ENCODE peak calls at places on chromosomes 3 and 15, in seven cellular contexts. One of them, this sample, is unnamed.

GRCh38 chr3:130820976-130821375 is 72.9 kb upstream of the ATP2C1 start:
- DNase-seq in thyroid gland: no peak
- DNase-seq in fibroblast of lung: peak; percentile 50
- DNase-seq in kidney epithelial cell: peak; percentile 79
- DNase-seq in brain microvascular endothelial cell: peak; percentile 4
- DNase-seq in prostate gland: no peak
- DNase-seq in astrocyte: peak; percentile 38
- DNase-seq in this sample: peak; percentile 72

GRCh38 chr3:64266065-64266874 is 41.0 kb upstream of the PRICKLE2 start:
- DNase-seq in astrocyte: peak; percentile 96
- DNase-seq in thyroid gland: peak; percentile 24
- DNase-seq in brain microvascular endothelial cell: peak; percentile 81
- DNase-seq in fibroblast of lung: peak; percentile 97
- DNase-seq in kidney epithelial cell: peak; percentile 83
- DNase-seq in prostate gland: peak; percentile 26
- DNase-seq in this sample: peak; percentile 74

GRCh38 chr15:95857124-95857757 is 473.3 kb upstream of the NR2F2 start:
- DNase-seq in kidney epithelial cell: no peak
- DNase-seq in brain microvascular endothelial cell: peak; percentile 48
- DNase-seq in fibroblast of lung: peak; percentile 91
- DNase-seq in prostate gland: no peak
- DNase-seq in thyroid gland: no peak
- DNase-seq in astrocyte: peak; percentile 70
- DNase-seq in this sample: no peak

GRCh38 chr3:14452676-14453367 is 50.4 kb downstream of the SLC6A6 start:
- DNase-seq in kidney epithelial cell: peak; percentile 76
- DNase-seq in astrocyte: peak; percentile 98
- DNase-seq in prostate gland: peak; percentile 95
- DNase-seq in fibroblast of lung: peak; percentile 99
- DNase-seq in brain microvascular endothelial cell: peak; percentile 94
- DNase-seq in thyroid gland: peak; percentile 91
- DNase-seq in this sample: no peak

GRCh38 chr3:126151562-126152302 is 28.7 kb downstream of the ALDH1L1 start:
- DNase-seq in kidney epithelial cell: no peak
- DNase-seq in astrocyte: no peak
- DNase-seq in thyroid gland: no peak
- DNase-seq in fibroblast of lung: no peak
- DNase-seq in brain microvascular endothelial cell: no peak
- DNase-seq in prostate gland: no peak
- DNase-seq in this sample: no peak

GRCh38 chr3:140545756-140546155 is 132.1 kb upstream of the TRIM42 start:
- DNase-seq in prostate gland: no peak
- DNase-seq in thyroid gland: no peak
- DNase-seq in astrocyte: peak; percentile 72
- DNase-seq in kidney epithelial cell: no peak
- DNase-seq in fibroblast of lung: no peak
- DNase-seq in brain microvascular endothelial cell: no peak
- DNase-seq in this sample: no peak

GRCh38 chr3:36928220-36928619 is 16.6 kb downstream of the TRANK1 start:
- DNase-seq in kidney epithelial cell: no peak
- DNase-seq in fibroblast of lung: no peak
- DNase-seq in prostate gland: no peak
- DNase-seq in thyroid gland: no peak
- DNase-seq in astrocyte: no peak
- DNase-seq in brain microvascular endothelial cell: no peak
- DNase-seq in this sample: no peak

GRCh38 chr3:64209866-64210609 is 15.2 kb downstream of the PRICKLE2 start:
- DNase-seq in prostate gland: peak; percentile 68
- DNase-seq in astrocyte: peak; percentile 80
- DNase-seq in kidney epithelial cell: no peak
- DNase-seq in thyroid gland: peak; percentile 69
- DNase-seq in fibroblast of lung: peak; percentile 91
- DNase-seq in brain microvascular endothelial cell: no peak
- DNase-seq in this sample: no peak

GRCh38 chr3:16031434-16031833 is 143.0 kb upstream of the GALNT15 start:
- DNase-seq in astrocyte: no peak
- DNase-seq in thyroid gland: no peak
- DNase-seq in prostate gland: no peak
- DNase-seq in brain microvascular endothelial cell: no peak
- DNase-seq in kidney epithelial cell: no peak
- DNase-seq in fibroblast of lung: no peak
- DNase-seq in this sample: no peak

GRCh38 chr15:29400701-29401100 is 131.1 kb upstream of the NSMCE3 start:
- DNase-seq in thyroid gland: peak; percentile 40
- DNase-seq in fibroblast of lung: no peak
- DNase-seq in astrocyte: no peak
- DNase-seq in brain microvascular endothelial cell: no peak
- DNase-seq in prostate gland: no peak
- DNase-seq in kidney epithelial cell: no peak
- DNase-seq in this sample: no peak

GRCh38 chr15:29398907-29399306 is 129.3 kb upstream of the NSMCE3 start:
- DNase-seq in kidney epithelial cell: no peak
- DNase-seq in astrocyte: no peak
- DNase-seq in prostate gland: no peak
- DNase-seq in brain microvascular endothelial cell: no peak
- DNase-seq in fibroblast of lung: no peak
- DNase-seq in thyroid gland: no peak
- DNase-seq in this sample: no peak

GRCh38 chr15:29405564-29405963 is 135.9 kb upstream of the NSMCE3 start:
- DNase-seq in thyroid gland: no peak
- DNase-seq in astrocyte: no peak
- DNase-seq in fibroblast of lung: no peak
- DNase-seq in prostate gland: no peak
- DNase-seq in kidney epithelial cell: no peak
- DNase-seq in brain microvascular endothelial cell: no peak
- DNase-seq in this sample: no peak

GRCh38 chr15:29401644-29402043 is 132.0 kb upstream of the NSMCE3 start:
- DNase-seq in fibroblast of lung: no peak
- DNase-seq in astrocyte: no peak
- DNase-seq in prostate gland: peak; percentile 47
- DNase-seq in brain microvascular endothelial cell: no peak
- DNase-seq in thyroid gland: peak; percentile 60
- DNase-seq in kidney epithelial cell: no peak
- DNase-seq in this sample: no peak

DNA sequence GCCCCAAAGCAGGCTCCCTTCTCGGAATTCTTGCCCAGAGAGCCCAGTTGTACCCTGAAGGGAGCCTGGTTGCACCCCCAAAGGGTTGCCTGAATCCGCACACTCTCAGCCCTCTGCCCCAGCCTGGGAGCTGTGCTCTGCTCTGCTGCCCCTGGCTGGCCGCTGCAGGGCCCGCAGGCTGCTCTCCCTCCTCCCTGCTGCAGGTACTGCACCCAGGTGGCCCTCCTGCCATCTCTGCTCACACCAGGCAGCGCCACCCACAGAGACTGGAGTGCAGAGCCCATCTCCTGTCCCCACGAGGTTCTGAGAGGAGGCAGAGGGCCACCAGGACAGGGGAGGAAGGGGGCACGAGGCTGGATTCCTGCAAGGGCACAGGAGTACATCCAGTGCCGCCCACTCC is 134.2 kb upstream of the NSMCE3 start:
- DNase-seq in astrocyte: no peak
- DNase-seq in fibroblast of lung: no peak
- DNase-seq in prostate gland: peak; percentile 26
- DNase-seq in kidney epithelial cell: no peak
- DNase-seq in thyroid gland: peak; percentile 87
- DNase-seq in brain microvascular endothelial cell: no peak
- DNase-seq in this sample: no peak
- TF ChIP-seq CTCF in astrocyte: no peak
- TF ChIP-seq CTCF in fibroblast of lung: no peak
- TF ChIP-seq CTCF in prostate gland: no peak
- TF ChIP-seq CTCF in kidney epithelial cell: peak; percentile 43
- TF ChIP-seq CTCF in thyroid gland: peak; percentile 62
- TF ChIP-seq CTCF in brain microvascular endothelial cell: peak; percentile 16
- TF ChIP-seq CTCF in this sample: no peak

GRCh38 chr3:138308783-138309182 is 20.9 kb downstream of the NME9 start:
- DNase-seq in kidney epithelial cell: no peak
- DNase-seq in brain microvascular endothelial cell: no peak
- DNase-seq in astrocyte: no peak
- DNase-seq in prostate gland: no peak
- DNase-seq in fibroblast of lung: no peak
- DNase-seq in thyroid gland: no peak
- DNase-seq in this sample: no peak
- H3K4me3 ChIP-seq in kidney epithelial cell: no peak overlapping the region
- H3K4me3 ChIP-seq in brain microvascular endothelial cell: no peak overlapping the region
- H3K4me3 ChIP-seq in astrocyte: no peak overlapping the region
- H3K4me3 ChIP-seq in prostate gland: no peak overlapping the region
- H3K4me3 ChIP-seq in fibroblast of lung: no peak overlapping the region
- H3K4me3 ChIP-seq in thyroid gland: no peak overlapping the region
- H3K4me3 ChIP-seq in this sample: no peak overlapping the region

GRCh38 chr15:32029862-32030781 is at the start of gene CHRNA7:
- DNase-seq in thyroid gland: peak; percentile 83
- DNase-seq in astrocyte: peak; percentile 4
- DNase-seq in brain microvascular endothelial cell: peak; percentile 11
- DNase-seq in kidney epithelial cell: no peak
- DNase-seq in fibroblast of lung: peak; percentile 12
- DNase-seq in prostate gland: peak; percentile 70
- DNase-seq in this sample: no peak
- TF ChIP-seq CTCF in thyroid gland: peak; percentile 61
- TF ChIP-seq CTCF in astrocyte: no peak
- TF ChIP-seq CTCF in brain microvascular endothelial cell: peak; percentile 45
- TF ChIP-seq CTCF in kidney epithelial cell: peak; percentile 29
- TF ChIP-seq CTCF in fibroblast of lung: no peak
- TF ChIP-seq CTCF in prostate gland: no peak
- TF ChIP-seq CTCF in this sample: no peak

GRCh38 chr15:63764124-63764827 is 69.5 kb downstream of the HERC1 start:
- DNase-seq in fibroblast of lung: no peak
- DNase-seq in prostate gland: no peak
- DNase-seq in brain microvascular endothelial cell: no peak
- DNase-seq in thyroid gland: peak; percentile 15
- DNase-seq in kidney epithelial cell: no peak
- DNase-seq in astrocyte: no peak
- DNase-seq in this sample: peak; percentile 2
- H3K4me3 ChIP-seq in fibroblast of lung: no peak overlapping the region
- H3K4me3 ChIP-seq in prostate gland: no peak overlapping the region
- H3K4me3 ChIP-seq in brain microvascular endothelial cell: no peak overlapping the region
- H3K4me3 ChIP-seq in thyroid gland: no peak overlapping the region
- H3K4me3 ChIP-seq in kidney epithelial cell: no peak overlapping the region
- H3K4me3 ChIP-seq in astrocyte: no peak overlapping the region
- H3K4me3 ChIP-seq in this sample: no peak overlapping the region

DNA sequence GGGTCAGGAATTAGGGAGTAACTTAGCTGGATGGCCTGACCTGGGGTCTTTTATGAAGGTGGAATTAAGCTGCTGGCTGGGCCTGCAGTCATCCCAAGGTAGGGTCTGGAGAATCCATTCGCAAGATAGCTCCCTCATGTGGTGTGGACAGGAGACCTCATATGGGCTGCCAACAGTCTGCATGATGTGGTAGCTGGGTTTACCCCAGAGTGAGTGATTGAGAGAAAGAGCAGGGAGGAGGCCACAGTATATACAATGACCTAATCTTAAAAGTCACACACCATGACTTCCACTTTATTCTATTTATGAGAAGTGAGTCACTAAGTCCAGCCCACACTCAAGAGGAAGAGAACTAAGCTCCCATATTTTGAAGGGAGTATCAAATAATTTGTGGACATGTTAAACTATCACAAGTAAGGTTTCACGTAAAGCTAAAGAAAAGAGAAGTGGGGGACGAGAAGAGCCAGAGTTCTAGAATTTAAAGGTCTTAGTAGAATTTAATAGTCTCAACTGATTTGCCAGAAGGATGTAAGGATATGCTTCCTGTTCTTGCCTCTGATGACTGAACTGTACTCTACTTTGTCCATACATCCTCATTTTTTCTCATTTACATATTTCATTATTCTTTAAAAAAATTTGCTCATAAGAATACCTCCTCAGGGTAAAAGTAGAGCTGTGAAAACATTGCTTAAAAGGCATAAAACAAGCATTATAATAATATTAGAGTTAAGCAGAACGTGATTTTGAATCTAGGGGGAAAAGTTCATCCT is 184.4 kb downstream of the PEX5L start:
- DNase-seq in fibroblast of lung: peak; percentile 76
- DNase-seq in brain microvascular endothelial cell: peak; percentile 28
- DNase-seq in thyroid gland: no peak
- DNase-seq in kidney epithelial cell: peak; percentile 53
- DNase-seq in prostate gland: no peak
- DNase-seq in astrocyte: peak; percentile 74
- DNase-seq in this sample: no peak
- TF ChIP-seq CTCF in fibroblast of lung: peak; percentile 22
- TF ChIP-seq CTCF in brain microvascular endothelial cell: peak; percentile 59
- TF ChIP-seq CTCF in thyroid gland: no peak
- TF ChIP-seq CTCF in kidney epithelial cell: peak; percentile 32
- TF ChIP-seq CTCF in prostate gland: no peak
- TF ChIP-seq CTCF in astrocyte: peak; percentile 8
- TF ChIP-seq CTCF in this sample: peak; percentile 46

GRCh38 chr15:59039225-59039624 is 51.8 kb downstream of the RNF111 start:
- DNase-seq in astrocyte: no peak
- DNase-seq in fibroblast of lung: no peak
- DNase-seq in brain microvascular endothelial cell: no peak
- DNase-seq in kidney epithelial cell: no peak
- DNase-seq in thyroid gland: no peak
- DNase-seq in prostate gland: no peak
- DNase-seq in this sample: no peak
- H3K4me3 ChIP-seq in astrocyte: no peak overlapping the region
- H3K4me3 ChIP-seq in fibroblast of lung: no peak overlapping the region
- H3K4me3 ChIP-seq in brain microvascular endothelial cell: no peak overlapping the region
- H3K4me3 ChIP-seq in kidney epithelial cell: no peak overlapping the region
- H3K4me3 ChIP-seq in thyroid gland: no peak overlapping the region
- H3K4me3 ChIP-seq in prostate gland: no peak overlapping the region
- H3K4me3 ChIP-seq in this sample: no peak overlapping the region

DNA sequence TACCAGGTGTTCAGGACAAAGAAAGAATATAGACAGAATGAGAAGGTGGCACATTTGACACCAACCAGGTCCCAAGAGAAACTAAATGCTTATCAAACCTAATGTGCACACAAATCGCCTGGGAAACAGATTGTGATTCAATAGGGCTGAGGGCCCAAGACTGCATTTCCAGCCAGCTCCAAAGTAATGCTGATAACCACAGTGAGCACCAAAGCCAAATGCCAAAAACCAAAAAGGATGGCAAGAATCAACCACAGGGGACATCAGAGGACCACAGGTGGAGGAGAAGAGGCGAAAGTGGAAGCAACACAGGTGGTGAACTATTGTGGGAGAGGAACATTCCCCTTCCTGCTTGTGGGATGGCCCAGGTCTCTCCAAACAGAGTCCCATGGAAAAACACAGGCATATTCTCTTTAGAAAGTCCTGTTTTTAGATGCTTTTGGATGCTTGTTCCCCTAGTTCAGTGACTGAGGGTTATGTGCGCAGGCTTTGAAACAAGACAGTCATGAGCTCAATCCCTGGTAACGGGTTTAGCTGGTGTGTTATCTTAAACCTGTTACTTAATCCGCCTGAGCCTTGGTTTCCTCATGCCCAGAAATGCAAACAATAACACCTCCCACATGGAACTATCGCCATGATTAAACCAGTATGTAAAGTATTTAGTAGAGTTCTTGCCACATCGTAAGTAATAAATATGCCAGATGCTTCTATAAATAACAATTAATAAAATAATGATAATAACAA is 241.7 kb downstream of the ATP8B4 start:
- DNase-seq in thyroid gland: no peak
- DNase-seq in fibroblast of lung: peak; percentile 70
- DNase-seq in brain microvascular endothelial cell: no peak
- DNase-seq in astrocyte: no peak
- DNase-seq in prostate gland: no peak
- DNase-seq in kidney epithelial cell: no peak
- DNase-seq in this sample: no peak
- TF ChIP-seq CTCF in thyroid gland: no peak
- TF ChIP-seq CTCF in fibroblast of lung: no peak
- TF ChIP-seq CTCF in brain microvascular endothelial cell: no peak
- TF ChIP-seq CTCF in astrocyte: no peak
- TF ChIP-seq CTCF in prostate gland: no peak
- TF ChIP-seq CTCF in kidney epithelial cell: no peak
- TF ChIP-seq CTCF in this sample: no peak

GRCh38 chr3:33787328-33788009 is 11.0 kb upstream of the PDCD6IP start:
- DNase-seq in prostate gland: peak; percentile 79
- DNase-seq in thyroid gland: peak; percentile 67
- DNase-seq in astrocyte: peak; percentile 42
- DNase-seq in fibroblast of lung: peak; percentile 77
- DNase-seq in kidney epithelial cell: no peak
- DNase-seq in brain microvascular endothelial cell: peak; percentile 78
- DNase-seq in this sample: no peak
- H3K4me3 ChIP-seq in prostate gland: no peak overlapping the region
- H3K4me3 ChIP-seq in thyroid gland: no peak overlapping the region
- H3K4me3 ChIP-seq in astrocyte: peak overlapping the region; percentile 34
- H3K4me3 ChIP-seq in fibroblast of lung: peak overlapping the region; percentile 38
- H3K4me3 ChIP-seq in kidney epithelial cell: peak overlapping the region; percentile 19
- H3K4me3 ChIP-seq in brain microvascular endothelial cell: peak overlapping the region; percentile 50
- H3K4me3 ChIP-seq in this sample: peak overlapping the region; percentile 46

This sample was measured in epithelial cell of proximal tubule.